ENCODE peak calls at places on chromosomes 4 and X, in ten cellular contexts. K is lung; R is Karpas-422; M is H9; F is H1; P is right cardiac atrium; W is CD8-positive, alpha-beta memory T cell; V is psoas muscle; D is uterus; Y is heart left ventricle. E is an unnamed sample.

GRCh38 chr4:23930750-23931488 is 41.1 kb upstream of the PPARGC1A start:
- DNase-seq in K (peak; percentile 50), R (no peak), M (peak; percentile 47), F (no peak), P (peak; percentile 91), W (no peak), V (peak; percentile 96), D (peak; percentile 19), Y (peak; percentile 85), E (no peak)

GRCh38 chr4:3039706-3040366 is 34.5 kb downstream of the HTT-AS start:
- DNase-seq in K (no peak), R (no peak), M (no peak), F (no peak), P (no peak), W (no peak), V (peak; percentile 14), D (no peak), Y (no peak), E (no peak)

GRCh38 chrX:150223176-150224015 is 139.7 kb upstream of the MAMLD1 start:
- DNase-seq in K (no peak), R (no peak), M (no peak), F (no peak), P (no peak), W (no peak), V (no peak), D (no peak), Y (no peak), E (no peak)

GRCh38 chr4:111499291-111499690 is 646.0 kb upstream of the FAM241A start:
- DNase-seq in K (no peak), R (no peak), M (no peak), F (no peak), P (no peak), W (no peak), V (no peak), D (no peak), Y (no peak), E (no peak)

GRCh38 chrX:39830414-39830813 is 267.3 kb downstream of the BCOR start:
- DNase-seq in K (no peak), R (no peak), M (no peak), F (no peak), P (no peak), W (no peak), V (no peak), D (no peak), Y (no peak), E (no peak)

GRCh38 chr4:40482985-40483647 is 146.5 kb downstream of the RBM47 start:
- DNase-seq in K (no peak), R (no peak), M (peak; percentile 67), F (no peak), P (no peak), W (no peak), V (no peak), D (no peak), Y (no peak), E (no peak)

GRCh38 chrX:81957900-81958545 is 756.1 kb downstream of the SH3BGRL start:
- DNase-seq in K (no peak), R (peak; percentile 68), M (no peak), F (no peak), P (no peak), W (no peak), V (no peak), D (no peak), Y (no peak), E (no peak)

GRCh38 chrX:123665197-123665596 is 67.7 kb downstream of the THOC2 start:
- DNase-seq in K (no peak), R (no peak), M (no peak), F (no peak), P (no peak), W (no peak), V (no peak), D (no peak), Y (no peak), E (no peak)

GRCh38 chr4:15065516-15065915 is 63.2 kb downstream of the CPEB2 start:
- DNase-seq in K (no peak), R (no peak), M (no peak), F (no peak), P (no peak), W (no peak), V (no peak), D (no peak), Y (no peak), E (no peak)

GRCh38 chr4:184163813-184164212 is 53.9 kb downstream of the ENPP6 start:
- DNase-seq in K (peak; percentile 57), R (peak; percentile 69), M (peak; percentile 80), F (peak; percentile 78), P (peak; percentile 75), W (no peak), V (no peak), D (no peak), Y (peak; percentile 52), E (no peak)

GRCh38 chrX:20906571-20906970 is 467.6 kb upstream of the CNKSR2 start:
- DNase-seq in K (no peak), R (no peak), M (no peak), F (no peak), P (no peak), W (no peak), V (no peak), D (no peak), Y (no peak), E (no peak)

GRCh38 chr4:148089624-148090023 is 352.6 kb downstream of the NR3C2 start:
- DNase-seq in K (no peak), R (no peak), M (no peak), F (no peak), P (no peak), W (no peak), V (no peak), D (no peak), Y (no peak), E (no peak)

GRCh38 chr4:114642173-114642780 is 43.7 kb downstream of the UGT8 start:
- DNase-seq in K (no peak), R (no peak), M (no peak), F (no peak), P (no peak), W (no peak), V (no peak), D (no peak), Y (no peak), E (no peak)
- H3K27ac ChIP-seq in K (no peak overlapping the region), R (no peak overlapping the region), M (no peak overlapping the region), F (no peak overlapping the region), P (no peak overlapping the region), W (no peak overlapping the region), V (no peak overlapping the region), D (no peak overlapping the region), Y (no peak overlapping the region), E (no peak overlapping the region)

DNA sequence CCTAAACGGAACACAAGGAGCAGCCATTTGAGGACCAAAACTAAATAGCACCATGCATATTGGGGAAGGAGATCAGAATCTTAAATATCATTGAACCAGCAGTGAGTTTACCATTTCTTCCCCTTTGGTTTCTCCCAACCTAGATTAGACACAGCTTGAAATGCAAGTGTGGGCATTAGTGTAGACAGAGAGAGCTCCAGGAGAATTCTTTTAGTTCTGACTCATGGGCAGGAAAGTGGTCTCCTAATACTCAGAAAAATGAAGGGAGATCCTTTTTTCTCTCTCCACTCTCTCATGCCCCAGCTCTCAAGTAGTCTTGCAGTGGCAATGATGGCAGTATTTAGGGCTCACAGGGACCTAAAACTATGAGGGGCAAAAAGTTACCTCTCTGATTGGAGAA is 567.9 kb downstream of the INPP4B start:
- DNase-seq in K (no peak), R (no peak), M (no peak), F (no peak), P (no peak), W (no peak), V (no peak), D (no peak), Y (no peak), E (no peak)
- H3K27ac ChIP-seq in K (no peak overlapping the region), R (no peak overlapping the region), M (no peak overlapping the region), F (no peak overlapping the region), P (no peak overlapping the region), W (no peak overlapping the region), V (no peak overlapping the region), D (no peak overlapping the region), Y (no peak overlapping the region), E (no peak overlapping the region)

GRCh38 chr4:141028024-141028529 is 105.2 kb downstream of the RNF150 start:
- DNase-seq in K (no peak), R (no peak), M (no peak), F (no peak), P (no peak), W (no peak), V (no peak), D (no peak), Y (no peak), E (no peak)
- H3K27ac ChIP-seq in K (no peak overlapping the region), R (no peak overlapping the region), M (no peak overlapping the region), F (no peak overlapping the region), P (no peak overlapping the region), W (no peak overlapping the region), V (peak overlapping the region; percentile 54), D (no peak overlapping the region), Y (peak overlapping the region; percentile 72), E (no peak overlapping the region)

GRCh38 chr4:185265942-185266341 is 56.5 kb downstream of the SNX25 start:
- DNase-seq in K (no peak), R (peak; percentile 67), M (no peak), F (no peak), P (no peak), W (no peak), V (no peak), D (no peak), Y (no peak), E (no peak)
- H3K27ac ChIP-seq in K (no peak overlapping the region), R (peak overlapping the region; percentile 77), M (no peak overlapping the region), F (no peak overlapping the region), P (no peak overlapping the region), W (no peak overlapping the region), V (peak overlapping the region; percentile 46), D (no peak overlapping the region), Y (no peak overlapping the region), E (no peak overlapping the region)

GRCh38 chr4:163693211-163693610 is 198.7 kb downstream of the TMA16 start:
- DNase-seq in K (no peak), R (no peak), M (no peak), F (no peak), P (no peak), W (no peak), V (no peak), D (no peak), Y (no peak), E (no peak)

GRCh38 chr4:163688856-163689255 is 194.4 kb downstream of the TMA16 start:
- DNase-seq in K (no peak), R (no peak), M (no peak), F (no peak), P (no peak), W (no peak), V (no peak), D (no peak), Y (no peak), E (no peak)

GRCh38 chr4:163693776-163694175 is 199.3 kb downstream of the TMA16 start:
- DNase-seq in K (no peak), R (no peak), M (no peak), F (no peak), P (no peak), W (no peak), V (no peak), D (no peak), Y (no peak), E (no peak)

GRCh38 chr4:163697121-163697520 is 202.6 kb downstream of the TMA16 start:
- DNase-seq in K (no peak), R (no peak), M (no peak), F (no peak), P (no peak), W (no peak), V (no peak), D (no peak), Y (no peak), E (no peak)

GRCh38 chr4:163694385-163694784 is 199.9 kb downstream of the TMA16 start:
- DNase-seq in K (no peak), R (no peak), M (no peak), F (no peak), P (no peak), W (no peak), V (no peak), D (no peak), Y (no peak), E (no peak)
- H3K27ac ChIP-seq in K (no peak overlapping the region), R (no peak overlapping the region), M (no peak overlapping the region), F (no peak overlapping the region), P (no peak overlapping the region), W (no peak overlapping the region), V (no peak overlapping the region), D (no peak overlapping the region), Y (no peak overlapping the region), E (no peak overlapping the region)